ENCODE peak calls at places on chromosomes 3 and 15, in five cellular contexts. H is glutamatergic neuron, S is HTR-8/SVneo, O is psoas muscle, B is AG08395. Q is an unnamed sample.

GRCh38 chr3:32844322-32844654 is 26.5 kb downstream of the TRIM71 start:
- DNase-seq in H (no peak), S (no peak), O (no peak), B (no peak), Q (no peak)

GRCh38 chr15:91852741-91853500 is 587 bp upstream of the SLCO3A1 start:
- DNase-seq in H (peak), S (peak), O (peak), B (peak), Q (peak)

GRCh38 chr3:20832963-20833362 is 647.0 kb upstream of the SGO1 start:
- DNase-seq in H (no peak), S (no peak), O (no peak), B (no peak), Q (no peak)

GRCh38 chr15:42345502-42345901 is 13.8 kb upstream of the CAPN3 start:
- DNase-seq in H (no peak), S (no peak), O (no peak), B (no peak), Q (no peak)

GRCh38 chr3:166274342-166274741 is 437.1 kb upstream of the BCHE start:
- DNase-seq in H (no peak), S (no peak), O (no peak), B (no peak), Q (no peak)

GRCh38 chr3:107928084-107928445 is 162.8 kb downstream of the CD47 start:
- DNase-seq in H (no peak), S (peak), O (no peak), B (peak), Q (peak)

GRCh38 chr15:23690450-23690852 is 3.3 kb upstream of the NDN start:
- DNase-seq in H (peak), S (no peak), O (peak), B (peak), Q (peak)

GRCh38 chr3:181709537-181710279 is 2.0 kb upstream of the SOX2 start:
- DNase-seq in H (peak), S (peak), O (peak), B (peak), Q (peak)

GRCh38 chr3:5078151-5078550 is 43.9 kb upstream of the ARL8B start:
- DNase-seq in H (no peak), S (no peak), O (no peak), B (peak), Q (peak)

GRCh38 chr15:46365612-46366011 is 730.8 kb downstream of the SQOR start:
- DNase-seq in H (no peak), S (no peak), O (peak), B (peak), Q (no peak)

Q was measured in osteoblast.